ENCODE peak calls at places on chromosomes 7 and 10, in seven cellular contexts. C is SJCRH30, D is stomach, S is neuronal stem cell, T is iPS DF 6.9, A is esophagus squamous epithelium, R is uterus. X is an unnamed sample.
A peak's percentile ranks its signal among the peaks of the same experiment; 100 is the strongest.

GRCh38 chr10:71726673-71727428 is 7.3 kb upstream of the C10orf105 start:
- DNase-seq in C (no peak), D (no peak), S (no peak), T (no peak), A (no peak), R (no peak), X (no peak)

GRCh38 chr7:145036592-145037386 is 200.9 kb upstream of the TPK1 start:
- DNase-seq in C (peak; percentile 80), D (no peak), S (peak; percentile 56), T (peak; percentile 45), A (no peak), R (no peak), X (no peak)

GRCh38 chr7:26284995-26285632 is 6.5 kb upstream of the SNX10 start:
- DNase-seq in C (peak; percentile 40), D (no peak), S (no peak), T (no peak), A (no peak), R (no peak), X (no peak)

GRCh38 chr7:46630031-46630430 is 709.0 kb upstream of the IGFBP3 start:
- DNase-seq in C (peak; percentile 82), D (no peak), S (no peak), T (no peak), A (no peak), R (no peak), X (no peak)

GRCh38 chr10:44154956-44155355 is 229.9 kb downstream of the CXCL12 start:
- DNase-seq in C (no peak), D (no peak), S (no peak), T (no peak), A (no peak), R (no peak), X (no peak)

GRCh38 chr10:11853468-11853867 is 30.3 kb downstream of the PROSER2 start:
- DNase-seq in C (no peak), D (no peak), S (no peak), T (no peak), A (no peak), R (no peak), X (no peak)

GRCh38 chr10:73060738-73061635 is 35.7 kb downstream of the P4HA1 start:
- DNase-seq in C (peak; percentile 55), D (no peak), S (peak; percentile 6), T (no peak), A (no peak), R (no peak), X (no peak)

GRCh38 chr7:93228302-93228701 is 2.0 kb upstream of the HEPACAM2 start:
- DNase-seq in C (peak; percentile 84), D (no peak), S (peak; percentile 31), T (no peak), A (no peak), R (no peak), X (no peak)

GRCh38 chr7:111029574-111030357 is 61.2 kb upstream of the LRRN3 start:
- DNase-seq in C (peak; percentile 59), D (no peak), S (no peak), T (no peak), A (no peak), R (no peak), X (peak; percentile 42)

GRCh38 chr10:26215534-26215922 is 1.0 kb upstream of the GAD2 start:
- DNase-seq in C (no peak), D (no peak), S (no peak), T (no peak), A (no peak), R (no peak), X (no peak)

GRCh38 chr10:24901686-24902399 is 50.6 kb downstream of the PRTFDC1 start:
- DNase-seq in C (peak; percentile 48), D (peak; percentile 64), S (no peak), T (no peak), A (no peak), R (peak; percentile 65), X (peak; percentile 41)

GRCh38 chr7:17802056-17802455 is 138.2 kb downstream of the SNX13 start:
- DNase-seq in C (no peak), D (no peak), S (no peak), T (no peak), A (no peak), R (no peak), X (no peak)

DNA sequence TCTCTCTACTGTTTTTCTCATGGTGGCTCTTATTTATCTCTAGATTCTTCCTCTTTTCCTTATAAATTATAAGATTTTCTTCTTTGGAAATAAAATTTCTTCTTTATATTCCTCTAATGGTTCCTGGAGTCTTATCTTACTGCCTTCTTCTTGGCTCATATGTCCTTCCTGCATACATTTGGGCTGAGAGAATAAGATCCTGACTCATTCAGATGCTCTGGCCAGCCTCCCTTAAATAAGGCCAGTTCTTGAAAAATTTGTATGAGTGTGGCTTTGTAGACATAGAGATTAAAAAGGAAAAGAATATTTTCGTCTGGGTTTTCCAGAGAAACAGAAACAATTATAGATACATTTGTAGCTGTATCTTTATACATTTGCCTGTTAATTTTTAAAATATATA is 411.3 kb downstream of the KIF20B start:
- DNase-seq in C (no peak), D (no peak), S (no peak), T (no peak), A (no peak), R (no peak), X (no peak)
- H3K4me3 ChIP-seq in C (no peak overlapping the region), D (no peak overlapping the region), S (no peak overlapping the region), T (no peak overlapping the region), A (no peak overlapping the region), R (no peak overlapping the region), X (no peak overlapping the region)

DNA sequence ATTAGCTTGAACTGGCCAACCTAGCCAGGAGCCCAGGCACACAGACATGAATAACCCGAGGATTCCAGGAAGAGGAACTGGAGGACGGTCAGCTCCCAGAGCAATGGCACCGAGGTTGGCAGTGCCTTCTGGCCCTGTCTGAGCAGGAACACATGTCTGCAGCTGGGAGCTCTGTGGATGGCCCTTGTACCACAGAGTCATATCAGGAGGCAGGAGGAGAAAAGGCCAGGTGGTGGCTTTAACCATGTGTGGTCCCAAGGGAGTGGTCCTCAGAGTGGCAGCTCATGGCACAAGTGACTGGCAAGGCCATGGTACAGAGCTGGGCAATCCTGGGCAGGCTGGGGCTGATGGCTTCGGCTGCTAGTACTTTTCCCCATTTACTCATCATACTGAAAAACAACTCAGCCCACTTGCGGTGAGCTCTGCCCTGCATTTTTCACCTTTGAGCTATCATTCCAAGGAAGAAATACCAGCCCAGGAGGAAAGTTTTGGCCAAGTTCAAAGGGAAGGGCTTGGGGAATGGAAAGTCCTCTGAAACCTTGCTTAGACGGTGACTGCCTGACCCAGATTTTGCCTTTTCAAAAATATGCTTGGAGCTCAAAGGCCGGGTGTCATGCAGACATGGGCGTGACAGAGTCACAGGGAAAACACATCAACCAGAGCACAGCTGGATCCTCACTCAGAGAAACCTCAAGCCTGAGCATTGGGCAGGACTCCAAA is 25.7 kb upstream of the LOXL4 start:
- DNase-seq in C (peak; percentile 70), D (no peak), S (no peak), T (no peak), A (no peak), R (no peak), X (no peak)
- H3K9me3 ChIP-seq in C (no peaks in the 10 kb centered on the region), D (no peaks in the 10 kb centered on the region), S (no peaks in the 10 kb centered on the region), T (no peaks in the 10 kb centered on the region), A (no peaks in the 10 kb centered on the region), R (no peaks in the 10 kb centered on the region), X (peaks cover 2% of the 10 kb centered on the region)

DNA sequence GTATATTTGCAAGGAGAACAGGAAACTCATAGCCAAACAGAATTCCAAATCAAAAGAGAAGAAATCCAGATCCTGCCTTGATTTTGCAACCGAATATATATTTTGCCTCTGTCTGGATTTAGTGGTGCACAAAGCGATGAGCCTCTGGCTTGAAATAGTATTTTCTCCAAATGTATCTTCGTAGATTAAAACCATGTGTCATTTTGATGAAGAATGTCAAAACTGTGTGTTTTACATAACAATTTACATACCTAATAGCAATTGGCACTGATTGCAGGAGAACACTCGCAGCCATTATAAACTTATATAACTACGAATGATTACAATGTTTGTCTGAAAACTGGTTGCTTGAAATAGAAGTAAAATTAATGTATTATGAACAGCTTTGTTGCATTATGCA is 156.4 kb downstream of the ARID5B start:
- DNase-seq in C (no peak), D (no peak), S (no peak), T (no peak), A (no peak), R (no peak), X (no peak)
- H3K27ac ChIP-seq in C (no peak overlapping the region), D (peak overlapping the region; percentile 89), S (no peak overlapping the region), T (no peak overlapping the region), A (no peak overlapping the region), R (peak overlapping the region; percentile 90), X (no peak overlapping the region)

GRCh38 chr7:138890782-138891445 is 90.3 kb downstream of the KIAA1549 start:
- DNase-seq in C (peak; percentile 84), D (no peak), S (no peak), T (no peak), A (no peak), R (peak; percentile 38), X (no peak)
- H3K4me3 ChIP-seq in C (peak overlapping the region; percentile 47), D (no peak overlapping the region), S (no peak overlapping the region), T (no peak overlapping the region), A (no peak overlapping the region), R (no peak overlapping the region), X (no peak overlapping the region)

GRCh38 chr10:131115801-131116200 is 195.7 kb downstream of the TCERG1L start:
- DNase-seq in C (no peak), D (no peak), S (no peak), T (no peak), A (no peak), R (no peak), X (no peak)
- H3K9me3 ChIP-seq in C (no peaks in the 10 kb centered on the region), D (no peaks in the 10 kb centered on the region), S (no peaks in the 10 kb centered on the region), T (peaks cover 24% of the 10 kb centered on the region), A (no peaks in the 10 kb centered on the region), R (no peaks in the 10 kb centered on the region), X (peaks cover 1% of the 10 kb centered on the region)